ENCODE peak calls at places on chromosomes 1 and 21, in six cellular contexts. K is suprapubic skin; H is CD4-positive, alpha-beta T cell; X is right atrium auricular region; U is GM12865; F is astrocyte of the cerebellum. J is an unnamed sample.

GRCh38 chr1:39507230-39507928 is 15.9 kb downstream of the BMP8A start:
- DNase-seq in F (no peak), U (no peak), X (no peak), H (no peak), K (no peak), J (peak)

GRCh38 chr1:181548491-181548890 is 65.2 kb downstream of the CACNA1E start:
- DNase-seq in F (no peak), U (no peak), K (no peak), X (no peak), H (no peak), J (no peak)

GRCh38 chr21:38326429-38326828 is 69.6 kb downstream of the KCNJ15 start:
- DNase-seq in H (no peak), X (no peak), F (no peak), U (no peak), K (no peak), J (no peak)

GRCh38 chr1:173342766-173343165 is 134.4 kb upstream of the PRDX6 start:
- DNase-seq in K (no peak), X (no peak), F (no peak), U (no peak), H (no peak), J (no peak)

GRCh38 chr1:53047737-53048344 is 14.2 kb upstream of the PODN start:
- DNase-seq in K (no peak), H (no peak), F (peak), U (no peak), X (no peak), J (no peak)

GRCh38 chr1:41286486-41286885 is 44.4 kb upstream of the SCMH1 start:
- DNase-seq in X (no peak), H (no peak), U (no peak), K (no peak), F (no peak), J (peak)

GRCh38 chr1:236045771-236046170 is 19.1 kb downstream of the NID1 start:
- DNase-seq in H (no peak), X (no peak), K (no peak), U (no peak), F (no peak), J (no peak)

GRCh38 chr1:171740987-171741871 is 636 bp downstream of the VAMP4 start:
- DNase-seq in U (peak), X (no peak), F (no peak), K (peak), H (peak), J (peak)

GRCh38 chr1:33272509-33272908 is 16.2 kb downstream of the ZNF362 start:
- DNase-seq in K (peak), X (no peak), F (no peak), U (no peak), H (no peak), J (no peak)

GRCh38 chr1:204673909-204674701 is 11.4 kb downstream of the LRRN2 start:
- DNase-seq in H (no peak), F (no peak), K (no peak), U (no peak), X (no peak), J (no peak)

GRCh38 chr1:22038036-22038435 is 14.5 kb upstream of the CDC42 start:
- DNase-seq in X (no peak), F (no peak), H (no peak), U (no peak), K (no peak), J (no peak)

GRCh38 chr1:240691521-240692338 is 79.8 kb upstream of the GREM2 start:
- DNase-seq in X (no peak), U (peak), K (peak), H (no peak), F (peak), J (peak)

GRCh38 chr1:66220477-66220876 is 313.5 kb upstream of the SGIP1 start:
- DNase-seq in U (no peak), H (no peak), F (no peak), K (no peak), X (no peak), J (no peak)

GRCh38 chr21:18772876-18773275 is 369.3 kb upstream of the TMPRSS15 start:
- DNase-seq in X (no peak), F (no peak), K (no peak), H (no peak), U (no peak), J (no peak)

GRCh38 chr1:5990913-5991783 is 1.1 kb downstream of the NPHP4 start:
- DNase-seq in K (no peak), F (no peak), U (peak), H (no peak), X (no peak), J (peak)

GRCh38 chr1:235516862-235517446 is 12.7 kb upstream of the B3GALNT2 start:
- DNase-seq in F (no peak), X (no peak), U (peak), K (no peak), H (no peak), J (no peak)

GRCh38 chr1:225777058-225777582 is 506 bp upstream of the SRP9 start:
- DNase-seq in U (no peak), H (no peak), F (no peak), X (no peak), K (no peak), J (no peak)

GRCh38 chr1:94947453-94947852 is 20.5 kb upstream of the CNN3 start:
- DNase-seq in X (no peak), K (no peak), F (peak), H (no peak), U (no peak), J (no peak)

GRCh38 chr1:116722016-116722838 is 32.0 kb upstream of the CD2 start:
- DNase-seq in K (no peak), F (no peak), H (no peak), X (no peak), U (no peak), J (no peak)

GRCh38 chr1:162319510-162320160 is 57.0 kb downstream of the SPATA46 start:
- DNase-seq in X (no peak), H (no peak), U (no peak), K (no peak), F (no peak), J (peak)

GRCh38 chr1:217911908-217912307 is 280.8 kb downstream of the SPATA17 start:
- DNase-seq in H (no peak), K (no peak), X (no peak), U (peak), F (no peak), J (no peak)

GRCh38 chr1:6212193-6212959 is 6.5 kb downstream of the RNF207 start:
- DNase-seq in H (no peak), X (no peak), K (no peak), F (no peak), U (peak), J (no peak)

GRCh38 chr1:230355594-230355993 is 70.5 kb downstream of the PGBD5 start:
- DNase-seq in X (no peak), K (no peak), F (no peak), H (no peak), U (no peak), J (no peak)
- TF ChIP-seq CTCF in X (no peak), K (no peak), F (no peak), H (no peak), U (no peak), J (no peak)

GRCh38 chr1:183942933-183943693 is 94.4 kb downstream of the COLGALT2 start:
- DNase-seq in K (no peak), F (peak), X (no peak), U (peak), H (no peak), J (peak)
- TF ChIP-seq CTCF in K (no peak), F (peak), X (no peak), U (no peak), H (no peak), J (no peak)

DNA sequence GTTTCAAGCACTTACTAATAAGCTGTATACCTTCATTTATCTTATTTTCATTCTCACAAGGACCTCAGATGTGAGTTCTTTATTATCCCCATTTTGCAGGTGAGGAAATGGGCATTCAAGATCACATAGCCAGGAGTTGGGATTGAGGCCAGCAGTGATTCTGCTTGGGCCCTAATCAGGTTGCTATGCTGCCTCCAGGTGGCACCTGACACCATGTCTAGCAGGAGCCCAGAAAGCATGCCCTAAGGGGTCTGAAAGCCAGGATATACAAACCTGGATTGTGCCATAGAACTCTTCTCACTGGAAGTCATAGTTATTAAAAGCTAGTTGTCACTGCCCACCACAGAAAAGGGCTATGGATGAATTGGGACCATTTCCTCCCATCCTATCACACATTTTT is 61.1 kb downstream of the FYB2 start:
- DNase-seq in U (peak), H (no peak), K (no peak), F (no peak), X (no peak), J (peak)
- TF ChIP-seq CTCF in U (peak), H (no peak), K (no peak), F (no peak), X (no peak), J (no peak)

DNA sequence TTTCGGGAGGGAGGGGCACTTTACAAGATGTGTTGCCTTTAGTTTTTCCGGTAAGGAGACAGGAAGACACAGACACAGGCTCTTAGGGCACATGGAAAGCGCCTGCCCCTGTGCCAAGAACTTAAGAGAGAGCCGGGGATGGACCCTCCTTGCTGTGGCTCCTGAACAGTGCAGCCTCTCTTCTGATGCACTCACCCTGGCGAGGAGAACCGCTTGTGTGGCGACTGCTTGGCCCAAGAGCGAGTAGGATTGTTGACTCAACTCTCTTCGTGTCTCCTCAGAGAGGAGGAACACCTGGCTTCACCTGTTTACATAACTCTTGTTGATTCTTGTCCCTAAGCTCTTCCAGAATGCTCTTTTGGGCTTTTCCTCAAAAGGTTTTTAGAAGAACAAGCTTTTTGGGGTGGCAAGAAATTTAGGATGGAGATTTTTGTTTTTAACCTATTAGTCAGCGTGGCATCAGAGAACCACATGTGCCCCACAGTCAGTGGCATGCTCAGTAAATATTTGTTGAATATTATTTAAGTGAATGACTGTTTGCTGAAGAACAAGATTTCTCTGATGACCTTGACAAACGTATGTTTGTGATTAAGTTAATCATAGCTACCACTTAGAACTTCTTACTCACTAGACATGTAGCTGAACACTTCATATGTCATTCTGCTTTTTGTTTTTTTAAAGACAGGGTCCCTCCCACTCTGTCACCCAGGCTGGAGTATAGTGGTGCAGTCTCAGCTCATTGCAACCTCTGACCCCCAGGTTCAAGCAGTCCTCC is 60.6 kb downstream of the NFIA start:
- DNase-seq in K (no peak), U (no peak), X (no peak), H (no peak), F (no peak), J (no peak)
- TF ChIP-seq CTCF in K (no peak), U (no peak), X (no peak), H (no peak), F (no peak), J (no peak)

DNA sequence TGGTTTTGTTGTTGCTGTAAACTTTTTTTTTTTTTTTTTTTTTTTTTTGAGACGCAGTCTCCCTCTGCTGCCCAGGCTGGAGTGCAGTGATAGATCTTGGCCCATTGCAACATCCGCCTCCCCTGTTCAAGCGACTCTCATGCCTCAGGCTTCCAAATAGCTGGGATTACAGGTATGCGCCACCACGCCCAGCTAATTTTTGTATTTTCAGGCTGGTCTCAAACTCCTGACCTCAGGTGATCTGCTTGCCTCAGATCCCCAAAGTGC is 78.9 kb upstream of the SLC45A1 start:
- DNase-seq in U (no peak), F (no peak), H (no peak), K (no peak), X (no peak), J (no peak)
- TF ChIP-seq CTCF in U (no peak), F (peak), H (no peak), K (peak), X (no peak), J (no peak)